ENCODE peak calls at places on chromosome 22, in seven cellular contexts. O is Jurkat, Clone E6-1; Z is AG08396; B is choroid plexus epithelial cell; Y is posterior vena cava; R is uterus; C is T-helper 2 cell. K is an unnamed sample.

GRCh38 chr22:45647532-45648225 is 24.0 kb upstream of the ATXN10 start:
- DNase-seq in Z (no peak), Y (peak), C (no peak), B (no peak), R (no peak), O (no peak), K (no peak)

GRCh38 chr22:27115816-27116256 is 458.4 kb downstream of the MIAT start:
- DNase-seq in C (no peak), O (no peak), Y (no peak), Z (peak), R (no peak), B (peak), K (no peak)

GRCh38 chr22:41410311-41410751 is 28.6 kb downstream of the TEF start:
- DNase-seq in R (peak), O (no peak), C (no peak), Y (no peak), Z (no peak), B (no peak), K (peak)

GRCh38 chr22:28442264-28442950 is 237.2 kb downstream of the TTC28 start:
- DNase-seq in R (peak), O (peak), C (peak), Y (peak), Z (peak), B (peak), K (peak)

GRCh38 chr22:26362471-26362870 is 66.6 kb upstream of the ASPHD2 start:
- DNase-seq in B (no peak), C (no peak), Z (no peak), R (no peak), Y (no peak), O (no peak), K (no peak)

GRCh38 chr22:19843107-19843856 is 11.4 kb downstream of the GNB1L start:
- DNase-seq in B (no peak), R (no peak), O (no peak), C (no peak), Y (no peak), Z (no peak), K (no peak)

GRCh38 chr22:28450109-28450508 is 229.5 kb downstream of the TTC28 start:
- DNase-seq in R (no peak), Z (no peak), O (no peak), Y (no peak), C (no peak), B (no peak), K (no peak)

GRCh38 chr22:46063861-46064235 is 86.5 kb upstream of the PPARA start:
- DNase-seq in B (no peak), Z (no peak), R (peak), Y (peak), O (no peak), C (no peak), K (peak)

GRCh38 chr22:39937881-39938280 is 22.3 kb upstream of the TMA7B start:
- DNase-seq in R (no peak), Y (no peak), C (no peak), O (no peak), Z (no peak), B (no peak), K (no peak)

GRCh38 chr22:17734197-17734596 is 40.1 kb downstream of the BID start:
- DNase-seq in B (peak), Z (no peak), C (peak), Y (peak), R (no peak), O (peak), K (no peak)

GRCh38 chr22:19764636-19765476 is 4.3 kb downstream of the TBX1 start:
- DNase-seq in Z (no peak), C (no peak), O (no peak), B (no peak), R (no peak), Y (no peak), K (no peak)

GRCh38 chr22:36560001-36560400 is 31.0 kb upstream of the EIF3D start:
- DNase-seq in C (no peak), R (no peak), Y (no peak), O (no peak), B (no peak), Z (no peak), K (no peak)

GRCh38 chr22:40407021-40407761 is 36.8 kb downstream of the SGSM3 start:
- DNase-seq in C (no peak), Z (no peak), O (no peak), R (no peak), B (no peak), Y (no peak), K (no peak)

GRCh38 chr22:40258463-40259046 is 80.8 kb downstream of the TNRC6B start:
- DNase-seq in O (no peak), Y (no peak), B (peak), C (peak), Z (no peak), R (no peak), K (no peak)

GRCh38 chr22:37611202-37611601 is 2.6 kb downstream of the GGA1 start:
- DNase-seq in Y (no peak), B (no peak), C (no peak), Z (no peak), R (no peak), O (no peak), K (no peak)

GRCh38 chr22:24951942-24952836 is at the start of gene KIAA1671:
- DNase-seq in Y (peak), O (peak), C (peak), R (peak), Z (peak), B (peak), K (peak)

GRCh38 chr22:38097557-38098409 is 12.7 kb downstream of the BAIAP2L2 start:
- DNase-seq in Z (no peak), O (no peak), R (no peak), B (peak), Y (no peak), C (no peak), K (no peak)

GRCh38 chr22:41841085-41841712 is 8.3 kb downstream of the SREBF2 start:
- DNase-seq in O (no peak), Z (no peak), R (no peak), Y (no peak), B (no peak), C (no peak), K (no peak)

GRCh38 chr22:35227248-35227647 is 30.0 kb upstream of the HMGXB4 start:
- DNase-seq in C (no peak), Y (no peak), B (no peak), R (no peak), Z (no peak), O (no peak), K (no peak)

GRCh38 chr22:47612136-47612910 is 849.9 kb downstream of the TBC1D22A start:
- DNase-seq in O (no peak), Y (peak), R (no peak), C (no peak), B (no peak), Z (no peak), K (no peak)

GRCh38 chr22:43474161-43475101 is 62.6 kb downstream of the MPPED1 start:
- DNase-seq in R (no peak), O (no peak), B (no peak), C (no peak), Z (no peak), Y (no peak), K (no peak)